ENCODE peak calls at places on chromosomes 7 and 10, in five cellular contexts. W is stomach, X is ovary, B is SK-N-SH, L is left ventricle myocardium inferior. T is an unnamed sample.

GRCh38 chr10:101611506-101611905 is 23.4 kb downstream of the DPCD start:
- DNase-seq in W (no peak), X (no peak), B (no peak), L (no peak), T (no peak)

GRCh38 chr10:35386594-35387174 is 50.4 kb downstream of the CCNY start:
- DNase-seq in W (peak; percentile 53), X (no peak), B (peak; percentile 40), L (peak; percentile 68), T (peak; percentile 48)

GRCh38 chr7:2369139-2369538 is 14.5 kb downstream of the EIF3B start:
- DNase-seq in W (no peak), X (no peak), B (no peak), L (no peak), T (no peak)

GRCh38 chr7:131330299-131330698 is 2.6 kb downstream of the MKLN1 start:
- DNase-seq in W (no peak), X (no peak), B (no peak), L (no peak), T (no peak)

GRCh38 chr10:124417846-124418725 is 637 bp downstream of the OAT start:
- DNase-seq in W (peak; percentile 46), X (peak; percentile 60), B (peak; percentile 83), L (peak; percentile 55), T (peak; percentile 42)

GRCh38 chr7:100764841-100765240 is 31.4 kb downstream of the ZAN start:
- DNase-seq in W (no peak), X (no peak), B (peak; percentile 16), L (no peak), T (no peak)

GRCh38 chr10:70588255-70588654 is 14.3 kb downstream of the PRF1 start:
- DNase-seq in W (peak; percentile 14), X (peak; percentile 1), B (no peak), L (no peak), T (no peak)

GRCh38 chr10:21813944-21814343 is 189.6 kb downstream of the DNAJC1 start:
- DNase-seq in W (no peak), X (no peak), B (no peak), L (no peak), T (no peak)

DNA sequence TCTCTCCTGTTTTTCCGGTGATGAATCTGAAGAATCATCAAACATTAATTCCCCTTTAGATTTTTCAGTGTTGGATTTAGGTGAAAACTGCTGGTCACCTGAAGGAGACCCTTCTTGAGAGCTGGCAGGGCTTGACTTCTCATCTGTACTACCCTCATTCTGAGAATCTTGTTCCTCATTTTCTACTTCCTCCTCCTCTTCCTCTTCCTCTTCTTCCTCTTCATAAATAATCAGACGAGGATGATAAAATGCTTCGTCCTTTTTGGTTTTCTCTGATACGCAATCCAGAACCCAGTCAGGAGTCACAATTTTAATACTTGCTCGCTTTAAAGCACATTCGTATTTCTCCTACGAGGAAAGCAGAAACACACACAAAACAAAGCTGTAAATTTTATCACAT is 26.9 kb downstream of the PAXIP1 start:
- DNase-seq in W (no peak), X (no peak), B (no peak), L (no peak), T (no peak)
- H3K4me1 ChIP-seq in W (no peaks in the 10 kb centered on the region), X (no peaks in the 10 kb centered on the region), B (no peaks in the 10 kb centered on the region), L (peaks cover 9% of the 10 kb centered on the region), T (no peaks in the 10 kb centered on the region)

GRCh38 chr10:14761372-14761771 is 13.3 kb downstream of the FAM107B start:
- DNase-seq in W (no peak), X (no peak), B (no peak), L (no peak), T (no peak)

GRCh38 chr10:14757394-14757793 is 17.3 kb downstream of the FAM107B start:
- DNase-seq in W (no peak), X (no peak), B (no peak), L (no peak), T (no peak)

GRCh38 chr10:14758994-14759664 is 15.6 kb downstream of the FAM107B start:
- DNase-seq in W (peak; percentile 70), X (no peak), B (peak; percentile 27), L (no peak), T (no peak)

GRCh38 chr10:14757996-14758395 is 16.7 kb downstream of the FAM107B start:
- DNase-seq in W (no peak), X (no peak), B (no peak), L (no peak), T (no peak)

DNA sequence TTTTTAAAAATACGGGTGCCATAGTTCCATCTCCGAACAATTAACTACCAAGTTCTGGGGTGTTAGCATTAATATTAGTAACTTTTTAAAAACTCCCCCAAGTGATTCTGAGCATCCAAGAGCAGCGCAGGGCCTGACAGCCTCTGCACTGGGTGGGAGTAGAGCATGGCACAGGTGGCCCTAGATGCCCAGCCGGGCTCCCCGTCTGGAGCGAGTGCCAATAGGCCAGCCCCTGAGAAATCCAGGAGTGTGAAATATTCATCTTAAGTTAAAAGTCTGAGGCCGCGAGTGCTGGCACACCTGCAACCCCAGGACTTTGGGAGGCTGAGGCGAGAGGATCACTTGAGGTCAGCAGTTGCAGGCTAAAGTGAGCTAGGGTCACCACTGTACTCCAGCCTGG is 16.2 kb downstream of the FAM107B start:
- DNase-seq in W (no peak), X (no peak), B (no peak), L (no peak), T (no peak)
- H3K27ac ChIP-seq in W (no peak overlapping the region), X (no peak overlapping the region), B (no peak overlapping the region), L (no peak overlapping the region), T (no peak overlapping the region)

DNA sequence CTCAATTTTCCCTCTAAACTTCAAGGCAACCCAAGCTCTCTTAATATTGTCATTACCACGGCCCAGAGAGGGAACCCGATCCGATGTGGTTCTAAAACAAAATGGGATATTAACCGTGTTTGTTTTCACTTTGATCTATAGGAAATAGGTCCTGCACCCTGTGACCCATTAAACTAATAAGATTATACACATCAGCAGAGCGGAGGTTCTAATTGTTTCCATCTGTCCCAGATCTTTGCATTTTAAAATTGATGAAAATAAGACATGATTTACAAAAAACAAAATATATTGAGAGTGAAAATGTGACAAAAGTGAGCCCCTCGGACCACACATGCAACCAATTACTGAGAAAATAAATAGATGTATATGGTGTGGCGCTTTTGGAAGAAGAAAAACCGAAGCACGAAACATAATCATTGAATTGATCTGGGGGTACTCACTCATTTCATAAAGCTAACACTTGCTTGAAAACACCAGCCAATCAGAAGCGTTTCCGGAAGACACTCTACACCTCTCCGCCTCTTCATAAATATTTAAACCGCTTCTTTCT is 290.2 kb upstream of the NFE2L3 start:
- DNase-seq in W (no peak), X (no peak), B (no peak), L (no peak), T (no peak)
- H3K27me3 ChIP-seq in W (peaks cover 44% of the 10 kb centered on the region), X (peaks cover 14% of the 10 kb centered on the region), B (peaks cover 58% of the 10 kb centered on the region), L (peaks cover 100% of the 10 kb centered on the region), T (peaks cover 81% of the 10 kb centered on the region)

GRCh38 chr10:123147635-123148413 is at the start of gene HMX2:
- DNase-seq in W (no peak), X (no peak), B (peak; percentile 55), L (no peak), T (no peak)
- H3K4me1 ChIP-seq in W (peaks cover 75% of the 10 kb centered on the region), X (peaks cover 2% of the 10 kb centered on the region), B (no peaks in the 10 kb centered on the region), L (peaks cover 56% of the 10 kb centered on the region), T (peaks cover 22% of the 10 kb centered on the region)

GRCh38 chr10:5544216-5544805 is 19.6 kb downstream of the CALML3 start:
- DNase-seq in W (peak; percentile 25), X (no peak), B (no peak), L (no peak), T (no peak)
- H3K27ac ChIP-seq in W (peak overlapping the region; percentile 87), X (no peak overlapping the region), B (no peak overlapping the region), L (no peak overlapping the region), T (no peak overlapping the region)

GRCh38 chr7:151247611-151248176 is 800 bp downstream of the SMARCD3 start:
- DNase-seq in W (no peak), X (no peak), B (no peak), L (no peak), T (no peak)
- H3K27me3 ChIP-seq in W (no peaks in the 10 kb centered on the region), X (no peaks in the 10 kb centered on the region), B (no peaks in the 10 kb centered on the region), L (peaks cover 29% of the 10 kb centered on the region), T (no peaks in the 10 kb centered on the region)

T was measured in pancreas.